ENCODE peak calls at places on chromosomes 6 and 20, in ten cellular contexts. P is breast epithelium, U is spleen, I is tibial nerve, V is stomach, A is sigmoid colon, O is Peyer's patch, G is esophagus squamous epithelium, W is ovary, R is lower leg skin. E is an unnamed sample.

GRCh38 chr6:73028893-73029450 is 196.3 kb downstream of the KHDC1L start:
- DNase-seq in P (no peak), W (no peak), G (no peak), V (no peak), O (no peak), R (no peak), I (no peak), A (no peak), U (no peak), E (no peak)

GRCh38 chr6:12288844-12289654 is 1.1 kb upstream of the EDN1 start:
- DNase-seq in U (no peak), P (no peak), R (no peak), A (no peak), O (peak; percentile 79), I (peak; percentile 79), G (no peak), W (no peak), V (peak; percentile 62), E (peak; percentile 78)

GRCh38 chr20:330233-331149 is 5.1 kb downstream of the SOX12 start:
- DNase-seq in I (no peak), U (peak; percentile 79), P (no peak), A (peak; percentile 78), R (no peak), W (peak; percentile 54), O (peak; percentile 77), V (peak; percentile 49), G (no peak), E (peak; percentile 92)

GRCh38 chr6:116450769-116451740 is 10.1 kb upstream of the CALHM6 start:
- DNase-seq in V (peak; percentile 50), W (no peak), O (no peak), R (no peak), A (no peak), G (no peak), U (peak; percentile 80), P (no peak), I (no peak), E (peak; percentile 89)

GRCh38 chr6:106972500-106972899 is 2.0 kb downstream of the CD24 start:
- DNase-seq in A (no peak), G (no peak), V (peak; percentile 48), I (no peak), R (no peak), P (no peak), U (no peak), W (no peak), O (no peak), E (no peak)

GRCh38 chr6:18022398-18023231 is 35.2 kb upstream of the KIF13A start:
- DNase-seq in O (no peak), G (no peak), R (no peak), I (no peak), V (no peak), A (no peak), U (no peak), P (no peak), W (no peak), E (no peak)

GRCh38 chr6:127186889-127187288 is 68.4 kb downstream of the RSPO3 start:
- DNase-seq in W (no peak), U (peak; percentile 92), P (no peak), O (peak; percentile 63), V (peak; percentile 71), G (peak; percentile 4), R (peak; percentile 88), I (peak; percentile 64), A (no peak), E (peak; percentile 78)

GRCh38 chr6:42200035-42200434 is 5.3 kb upstream of the GUCA1B start:
- DNase-seq in P (no peak), A (no peak), V (no peak), W (no peak), U (no peak), I (no peak), O (no peak), G (no peak), R (no peak), E (no peak)

GRCh38 chr6:30682181-30683117 is 4.0 kb downstream of the PPP1R18 start:
- DNase-seq in I (peak; percentile 59), W (peak; percentile 72), G (peak; percentile 70), O (peak; percentile 97), V (peak; percentile 72), R (peak; percentile 97), P (no peak), A (peak; percentile 94), U (peak; percentile 99), E (peak; percentile 98)
- TF ChIP-seq POLR2A in I (peak; percentile 25), W (no peak), G (peak; percentile 59), O (peak; percentile 21), V (no peak), R (no peak), P (no peak), A (peak; percentile 79), U (no peak), E (no peak)

GRCh38 chr6:163320402-163320801 is 94.1 kb upstream of the QKI start:
- DNase-seq in A (no peak), P (no peak), U (no peak), R (no peak), W (no peak), G (no peak), O (no peak), V (no peak), I (no peak), E (no peak)

GRCh38 chr6:163321717-163322116 is 92.8 kb upstream of the QKI start:
- DNase-seq in O (no peak), V (no peak), P (no peak), A (no peak), R (peak; percentile 79), G (no peak), W (no peak), U (no peak), I (no peak), E (no peak)

GRCh38 chr6:163318071-163318786 is 96.3 kb upstream of the QKI start:
- DNase-seq in P (no peak), V (no peak), O (no peak), A (no peak), R (no peak), G (no peak), W (no peak), I (no peak), U (no peak), E (no peak)

GRCh38 chr6:163320804-163321203 is 93.7 kb upstream of the QKI start:
- DNase-seq in I (no peak), V (no peak), R (no peak), U (no peak), W (no peak), G (no peak), O (no peak), A (no peak), P (no peak), E (no peak)

DNA sequence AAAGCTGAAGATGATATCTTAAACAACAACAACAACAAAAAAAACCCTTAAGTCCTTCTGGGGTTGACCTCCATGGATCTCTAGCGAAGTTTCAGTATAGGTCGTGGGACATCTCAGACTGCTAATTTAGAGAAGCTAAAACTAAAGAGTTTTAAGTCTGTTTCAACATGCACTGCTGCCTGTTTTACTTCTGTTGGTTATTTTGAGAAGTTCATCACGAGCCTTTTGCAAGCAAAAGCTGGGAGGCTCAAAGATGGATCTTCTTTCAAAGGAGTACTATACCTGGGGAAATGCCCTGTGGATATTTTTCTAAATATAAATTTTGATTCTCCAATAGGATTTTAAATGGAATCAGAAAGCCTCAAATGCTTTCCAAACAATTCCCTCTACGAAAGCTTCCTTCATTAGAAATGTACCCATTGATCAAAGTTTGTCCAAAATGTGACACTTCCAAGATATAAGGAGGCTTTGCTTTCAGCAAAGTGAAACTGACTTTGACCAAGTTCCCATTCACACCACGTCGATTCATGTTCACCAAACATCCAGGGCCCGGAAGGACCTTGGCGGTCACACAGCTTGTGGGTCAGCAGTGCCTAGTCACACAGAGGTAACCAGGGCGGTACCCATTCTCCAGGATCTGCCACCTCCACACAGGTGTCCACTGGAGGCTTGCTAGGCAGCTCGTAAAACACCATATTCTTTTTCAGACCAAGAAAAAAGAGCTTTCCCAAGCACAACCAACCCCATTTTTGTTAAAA is 94.7 kb upstream of the QKI start:
- DNase-seq in G (no peak), U (no peak), R (no peak), V (no peak), I (no peak), W (no peak), P (no peak), O (no peak), A (no peak), E (no peak)
- H3K4me3 ChIP-seq in G (no peak overlapping the region), U (no peak overlapping the region), R (no peak overlapping the region), V (no peak overlapping the region), I (no peak overlapping the region), W (no peak overlapping the region), P (no peak overlapping the region), O (no peak overlapping the region), A (no peak overlapping the region), E (no peak overlapping the region)

DNA sequence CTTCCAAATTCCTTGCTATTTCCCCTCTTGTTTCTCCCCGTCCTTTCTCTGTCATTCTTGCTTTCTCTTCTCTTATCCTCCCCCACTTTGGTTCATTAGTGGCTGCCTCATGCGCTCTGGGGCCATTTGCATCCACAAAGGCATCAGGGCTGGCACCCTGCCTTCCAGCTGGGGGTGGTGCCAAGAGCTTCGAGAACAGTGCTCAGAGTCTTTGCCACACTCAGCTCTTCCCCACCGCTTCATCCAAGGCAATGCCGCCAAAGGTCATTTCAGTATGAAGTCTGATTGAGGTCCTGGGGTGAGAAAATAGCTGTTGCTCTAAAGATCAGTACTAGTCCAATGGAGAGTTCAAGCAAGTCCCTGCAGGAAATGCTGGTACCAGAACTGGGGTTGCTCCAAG is 22.7 kb downstream of the OLIG3 start:
- DNase-seq in R (no peak), W (no peak), V (no peak), G (no peak), O (no peak), A (no peak), I (no peak), P (no peak), U (no peak), E (no peak)
- TF ChIP-seq POLR2A in R (no peak), W (no peak), V (no peak), G (no peak), O (no peak), A (no peak), I (no peak), P (no peak), U (no peak), E (no peak)

GRCh38 chr20:3902446-3902845 is 13.3 kb downstream of the PANK2 start:
- DNase-seq in V (no peak), A (no peak), R (no peak), W (no peak), P (no peak), O (no peak), G (no peak), I (no peak), U (no peak), E (no peak)

GRCh38 chr20:3900187-3900604 is 11.0 kb downstream of the PANK2 start:
- DNase-seq in W (no peak), I (no peak), V (no peak), G (no peak), R (peak; percentile 14), U (no peak), A (no peak), O (no peak), P (no peak), E (no peak)

GRCh38 chr20:3902041-3902440 is 12.9 kb downstream of the PANK2 start:
- DNase-seq in W (no peak), I (no peak), A (no peak), R (peak; percentile 31), V (no peak), G (no peak), O (no peak), P (no peak), U (no peak), E (no peak)

GRCh38 chr20:3898639-3899038 is 9.5 kb downstream of the PANK2 start:
- DNase-seq in U (no peak), P (no peak), G (no peak), R (no peak), O (no peak), V (no peak), A (no peak), W (no peak), I (no peak), E (no peak)

GRCh38 chr20:3901028-3901746 is 12.0 kb downstream of the PANK2 start:
- DNase-seq in I (no peak), A (no peak), G (no peak), O (no peak), V (no peak), U (no peak), R (peak; percentile 64), W (no peak), P (no peak), E (peak; percentile 58)
- H3K4me3 ChIP-seq in I (no peak overlapping the region), A (no peak overlapping the region), G (peak overlapping the region; percentile 5), O (no peak overlapping the region), V (no peak overlapping the region), U (no peak overlapping the region), R (no peak overlapping the region), W (no peak overlapping the region), P (no peak overlapping the region), E (peak overlapping the region; percentile 12)